ENCODE peak calls at places on chromosome 15, in six cellular contexts. One of them, this sample, is unnamed. For H3K4me1, the result is how much of the 10 kb centered on the place peaks cover.

GRCh38 chr15:57611119-57611518 is 19.4 kb downstream of the MYZAP start:
- DNase-seq in breast epithelium: no peak
- DNase-seq in thoracic aorta: no peak
- DNase-seq in heart left ventricle: no peak
- DNase-seq in PC-3: no peak
- DNase-seq in pancreas: no peak
- DNase-seq in this sample: no peak

GRCh38 chr15:77384086-77384485 is 35.8 kb downstream of the PEAK1 start:
- DNase-seq in pancreas: no peak
- DNase-seq in thoracic aorta: no peak
- DNase-seq in breast epithelium: no peak
- DNase-seq in heart left ventricle: no peak
- DNase-seq in PC-3: no peak
- DNase-seq in this sample: no peak

GRCh38 chr15:31266712-31267111 is 59.9 kb upstream of the KLF13 start:
- DNase-seq in breast epithelium: peak
- DNase-seq in PC-3: no peak
- DNase-seq in thoracic aorta: no peak
- DNase-seq in pancreas: no peak
- DNase-seq in heart left ventricle: no peak
- DNase-seq in this sample: no peak

GRCh38 chr15:26697913-26698312 is 75.0 kb downstream of the GABRB3 start:
- DNase-seq in PC-3: no peak
- DNase-seq in thoracic aorta: no peak
- DNase-seq in pancreas: no peak
- DNase-seq in breast epithelium: no peak
- DNase-seq in heart left ventricle: no peak
- DNase-seq in this sample: no peak

GRCh38 chr15:56813995-56814394 is 80.7 kb upstream of the ZNF280D start:
- DNase-seq in breast epithelium: no peak
- DNase-seq in thoracic aorta: no peak
- DNase-seq in heart left ventricle: no peak
- DNase-seq in pancreas: no peak
- DNase-seq in PC-3: no peak
- DNase-seq in this sample: no peak

GRCh38 chr15:43186003-43186353 is 775 bp downstream of the CCNDBP1 start:
- DNase-seq in PC-3: peak
- DNase-seq in breast epithelium: no peak
- DNase-seq in heart left ventricle: no peak
- DNase-seq in thoracic aorta: no peak
- DNase-seq in pancreas: no peak
- DNase-seq in this sample: no peak

GRCh38 chr15:63126726-63127125 is 5.1 kb downstream of the LACTB start:
- DNase-seq in PC-3: no peak
- DNase-seq in pancreas: no peak
- DNase-seq in breast epithelium: no peak
- DNase-seq in heart left ventricle: no peak
- DNase-seq in thoracic aorta: no peak
- DNase-seq in this sample: no peak

GRCh38 chr15:88708256-88709054 is 69.6 kb downstream of the ISG20 start:
- DNase-seq in PC-3: no peak
- DNase-seq in breast epithelium: no peak
- DNase-seq in pancreas: no peak
- DNase-seq in heart left ventricle: no peak
- DNase-seq in thoracic aorta: no peak
- DNase-seq in this sample: no peak

GRCh38 chr15:101723161-101723873 is 956 bp downstream of the TARS3 start:
- DNase-seq in PC-3: peak
- DNase-seq in breast epithelium: no peak
- DNase-seq in thoracic aorta: no peak
- DNase-seq in pancreas: no peak
- DNase-seq in heart left ventricle: no peak
- DNase-seq in this sample: no peak

GRCh38 chr15:78302579-78302978 is 3.2 kb upstream of the SKIC8 start:
- DNase-seq in pancreas: no peak
- DNase-seq in PC-3: peak
- DNase-seq in breast epithelium: no peak
- DNase-seq in thoracic aorta: no peak
- DNase-seq in heart left ventricle: no peak
- DNase-seq in this sample: no peak

GRCh38 chr15:56524915-56525314 is 60.0 kb upstream of the MNS1 start:
- DNase-seq in PC-3: no peak
- DNase-seq in breast epithelium: no peak
- DNase-seq in heart left ventricle: no peak
- DNase-seq in thoracic aorta: no peak
- DNase-seq in pancreas: no peak
- DNase-seq in this sample: no peak

GRCh38 chr15:89364341-89364740 is 29.7 kb upstream of the POLG start:
- DNase-seq in breast epithelium: no peak
- DNase-seq in pancreas: no peak
- DNase-seq in thoracic aorta: no peak
- DNase-seq in heart left ventricle: no peak
- DNase-seq in PC-3: no peak
- DNase-seq in this sample: no peak

GRCh38 chr15:24772256-24772655 is 96.7 kb downstream of the NPAP1 start:
- DNase-seq in thoracic aorta: no peak
- DNase-seq in heart left ventricle: no peak
- DNase-seq in PC-3: no peak
- DNase-seq in pancreas: no peak
- DNase-seq in breast epithelium: no peak
- DNase-seq in this sample: no peak

GRCh38 chr15:77083381-77084160 is 12.7 kb upstream of the TSPAN3 start:
- DNase-seq in thoracic aorta: peak
- DNase-seq in PC-3: no peak
- DNase-seq in breast epithelium: peak
- DNase-seq in pancreas: peak
- DNase-seq in heart left ventricle: peak
- DNase-seq in this sample: no peak

GRCh38 chr15:85771781-85772445 is 22.8 kb downstream of the KLHL25 start:
- DNase-seq in pancreas: no peak
- DNase-seq in thoracic aorta: peak
- DNase-seq in breast epithelium: peak
- DNase-seq in heart left ventricle: no peak
- DNase-seq in PC-3: no peak
- DNase-seq in this sample: no peak

GRCh38 chr15:58873267-58873666 is 60.2 kb downstream of the SLTM start:
- DNase-seq in thoracic aorta: no peak
- DNase-seq in heart left ventricle: no peak
- DNase-seq in PC-3: peak
- DNase-seq in breast epithelium: no peak
- DNase-seq in pancreas: no peak
- DNase-seq in this sample: no peak

GRCh38 chr15:59384507-59384906 is 11.8 kb upstream of the MYO1E start:
- DNase-seq in thoracic aorta: no peak
- DNase-seq in pancreas: no peak
- DNase-seq in heart left ventricle: no peak
- DNase-seq in PC-3: no peak
- DNase-seq in breast epithelium: no peak
- DNase-seq in this sample: no peak

GRCh38 chr15:60899322-60899966 is 329.7 kb downstream of the RORA start:
- DNase-seq in thoracic aorta: no peak
- DNase-seq in pancreas: no peak
- DNase-seq in PC-3: no peak
- DNase-seq in heart left ventricle: no peak
- DNase-seq in breast epithelium: no peak
- DNase-seq in this sample: no peak

GRCh38 chr15:74997161-74997942 is 2.0 kb downstream of the SCAMP5 start:
- DNase-seq in PC-3: no peak
- DNase-seq in pancreas: no peak
- DNase-seq in breast epithelium: no peak
- DNase-seq in heart left ventricle: no peak
- DNase-seq in thoracic aorta: no peak
- DNase-seq in this sample: no peak
- TF ChIP-seq CTCF in PC-3: no peak
- TF ChIP-seq CTCF in pancreas: no peak
- TF ChIP-seq CTCF in breast epithelium: no peak
- TF ChIP-seq CTCF in heart left ventricle: no peak
- TF ChIP-seq CTCF in thoracic aorta: no peak
- TF ChIP-seq CTCF in this sample: no peak

DNA sequence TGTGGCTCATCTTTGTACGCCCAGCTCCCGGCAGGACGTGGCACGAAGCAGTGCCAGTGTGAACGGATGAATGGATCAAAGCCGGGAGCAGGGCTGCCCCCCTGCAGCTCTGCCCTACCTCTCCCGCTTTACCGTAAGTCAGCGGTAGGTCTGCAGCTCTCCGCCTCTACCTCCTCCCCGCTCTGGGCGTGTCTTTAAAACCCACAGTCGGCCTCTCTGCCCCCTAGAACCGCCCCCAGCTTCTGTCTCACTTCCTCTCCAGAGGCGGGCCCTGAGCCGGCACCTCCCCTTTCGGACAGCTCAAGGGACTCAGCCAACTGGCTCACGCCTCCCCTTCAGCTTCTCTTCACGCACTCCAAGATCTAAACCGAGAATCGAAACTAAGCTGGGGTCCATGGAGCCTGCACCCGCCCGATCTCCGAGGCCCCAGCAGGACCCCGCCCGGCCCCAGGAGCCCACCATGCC is at the start of gene PML:
- DNase-seq in PC-3: peak
- DNase-seq in thoracic aorta: peak
- DNase-seq in heart left ventricle: peak
- DNase-seq in breast epithelium: peak
- DNase-seq in pancreas: peak
- DNase-seq in this sample: peak
- H3K4me1 ChIP-seq in PC-3: under half
- H3K4me1 ChIP-seq in thoracic aorta: half or more
- H3K4me1 ChIP-seq in heart left ventricle: under half
- H3K4me1 ChIP-seq in breast epithelium: under half
- H3K4me1 ChIP-seq in pancreas: under half
- H3K4me1 ChIP-seq in this sample: under half

GRCh38 chr15:54594115-54594514 is 602.6 kb downstream of the RSL24D1 start:
- DNase-seq in pancreas: no peak
- DNase-seq in heart left ventricle: no peak
- DNase-seq in breast epithelium: no peak
- DNase-seq in PC-3: no peak
- DNase-seq in thoracic aorta: no peak
- DNase-seq in this sample: no peak
- TF ChIP-seq CTCF in pancreas: no peak
- TF ChIP-seq CTCF in heart left ventricle: no peak
- TF ChIP-seq CTCF in breast epithelium: no peak
- TF ChIP-seq CTCF in PC-3: no peak
- TF ChIP-seq CTCF in thoracic aorta: no peak
- TF ChIP-seq CTCF in this sample: peak

DNA sequence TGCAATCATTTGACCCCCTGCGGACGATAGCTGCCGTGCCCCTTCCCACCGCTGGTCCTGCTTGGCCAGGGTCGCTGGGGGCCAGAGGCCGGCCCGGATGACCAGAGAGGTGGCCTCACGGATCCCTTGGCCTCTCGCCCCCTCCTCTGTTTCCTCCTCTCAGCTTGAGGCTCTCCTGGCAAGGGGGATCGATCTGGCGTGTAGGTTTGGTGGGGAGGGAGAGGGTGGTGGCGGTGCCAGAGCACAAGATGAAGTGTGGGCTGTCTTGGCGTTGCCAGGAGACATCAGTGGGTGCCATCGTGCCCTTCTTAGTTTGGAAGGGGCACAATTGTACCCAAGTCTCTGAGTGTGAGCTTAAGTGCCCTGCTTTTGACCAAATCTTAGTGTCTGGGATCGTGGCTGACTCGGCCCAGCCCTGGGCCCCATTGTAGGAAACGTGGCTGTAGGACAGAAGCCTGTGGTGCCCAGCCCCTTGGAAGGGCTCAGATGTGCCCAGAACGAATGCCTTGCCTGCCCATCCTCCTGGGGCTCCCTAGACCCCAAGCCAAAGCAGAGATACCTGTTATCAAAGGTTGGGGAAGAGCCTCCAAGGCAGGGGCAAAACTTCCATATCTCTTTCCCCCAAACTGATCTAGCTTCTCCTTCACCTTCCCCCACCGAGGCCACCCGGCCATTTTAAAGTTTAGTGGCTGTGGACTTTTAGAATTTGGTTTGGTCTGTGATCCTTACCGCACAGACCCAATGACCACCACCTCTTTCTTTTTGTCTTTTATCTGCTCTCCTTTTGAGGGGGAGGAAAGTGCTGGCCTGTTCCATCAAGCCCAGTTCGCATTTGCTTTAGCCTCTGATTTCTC is 14.4 kb downstream of the NR2F2 start:
- DNase-seq in heart left ventricle: no peak
- DNase-seq in breast epithelium: no peak
- DNase-seq in PC-3: no peak
- DNase-seq in pancreas: no peak
- DNase-seq in thoracic aorta: no peak
- DNase-seq in this sample: no peak
- H3K4me1 ChIP-seq in heart left ventricle: under half
- H3K4me1 ChIP-seq in breast epithelium: under half
- H3K4me1 ChIP-seq in PC-3: under half
- H3K4me1 ChIP-seq in pancreas: under half
- H3K4me1 ChIP-seq in thoracic aorta: under half
- H3K4me1 ChIP-seq in this sample: half or more

GRCh38 chr15:50163719-50164410 is 18.1 kb upstream of the SLC27A2 start:
- DNase-seq in PC-3: no peak
- DNase-seq in thoracic aorta: no peak
- DNase-seq in pancreas: no peak
- DNase-seq in breast epithelium: no peak
- DNase-seq in heart left ventricle: no peak
- DNase-seq in this sample: no peak
- TF ChIP-seq CTCF in PC-3: no peak
- TF ChIP-seq CTCF in thoracic aorta: no peak
- TF ChIP-seq CTCF in pancreas: no peak
- TF ChIP-seq CTCF in breast epithelium: no peak
- TF ChIP-seq CTCF in heart left ventricle: no peak
- TF ChIP-seq CTCF in this sample: no peak

GRCh38 chr15:38464675-38465074 is 10.7 kb downstream of the FAM98B start:
- DNase-seq in thoracic aorta: no peak
- DNase-seq in heart left ventricle: no peak
- DNase-seq in breast epithelium: no peak
- DNase-seq in PC-3: no peak
- DNase-seq in pancreas: no peak
- DNase-seq in this sample: no peak
- H3K4me1 ChIP-seq in thoracic aorta: under half
- H3K4me1 ChIP-seq in heart left ventricle: under half
- H3K4me1 ChIP-seq in breast epithelium: under half
- H3K4me1 ChIP-seq in PC-3: under half
- H3K4me1 ChIP-seq in pancreas: under half
- H3K4me1 ChIP-seq in this sample: under half

DNA sequence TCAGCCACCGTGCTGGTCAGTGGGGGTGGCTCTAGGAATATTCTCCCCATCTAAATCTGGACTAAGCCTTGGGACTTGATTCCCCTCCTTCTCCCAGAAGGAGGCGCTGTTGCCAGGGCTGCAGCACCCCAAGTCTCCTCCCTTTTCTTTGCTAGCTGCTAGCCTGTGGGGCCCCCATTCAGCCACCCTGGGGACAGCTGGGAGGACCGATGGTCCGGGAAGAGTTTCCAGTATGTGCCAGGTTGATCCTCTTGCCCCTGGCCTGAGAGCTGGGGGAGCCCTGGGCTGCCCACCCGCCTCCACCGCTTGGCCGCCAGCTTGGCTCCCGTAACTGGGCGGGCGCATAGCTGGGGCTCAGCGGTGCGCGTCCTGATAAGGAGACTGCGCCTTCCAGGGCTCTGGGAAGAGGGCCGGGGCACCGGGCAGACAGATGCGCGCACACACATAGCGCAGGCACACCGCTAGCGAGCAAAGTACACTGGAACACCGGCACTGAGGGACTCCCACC is 4.2 kb downstream of the SMAD6 start:
- DNase-seq in pancreas: peak
- DNase-seq in PC-3: no peak
- DNase-seq in breast epithelium: no peak
- DNase-seq in thoracic aorta: no peak
- DNase-seq in heart left ventricle: peak
- DNase-seq in this sample: no peak
- TF ChIP-seq CTCF in pancreas: no peak
- TF ChIP-seq CTCF in PC-3: peak
- TF ChIP-seq CTCF in breast epithelium: no peak
- TF ChIP-seq CTCF in thoracic aorta: peak
- TF ChIP-seq CTCF in heart left ventricle: peak
- TF ChIP-seq CTCF in this sample: peak

GRCh38 chr15:45644437-45644836 is 9.6 kb downstream of the SQOR start:
- DNase-seq in thoracic aorta: no peak
- DNase-seq in PC-3: no peak
- DNase-seq in breast epithelium: no peak
- DNase-seq in pancreas: no peak
- DNase-seq in heart left ventricle: no peak
- DNase-seq in this sample: no peak
- H3K4me1 ChIP-seq in thoracic aorta: half or more
- H3K4me1 ChIP-seq in PC-3: half or more
- H3K4me1 ChIP-seq in breast epithelium: under half
- H3K4me1 ChIP-seq in pancreas: under half
- H3K4me1 ChIP-seq in heart left ventricle: under half
- H3K4me1 ChIP-seq in this sample: half or more